ENCODE peak calls at places on chromosomes 6 and 20, in five cellular contexts. O is foreskin fibroblast; N is CD8-positive, alpha-beta T cell; Q is fibroblast of pulmonary artery; V is H1. T is an unnamed sample.
A peak's percentile ranks its signal among the peaks of the same experiment; 100 is the strongest.

GRCh38 chr6:149213829-149214228 is 103.7 kb upstream of the TAB2 start:
- DNase-seq in Q (peak; percentile 25), O (no peak), V (no peak), N (no peak), T (no peak)

GRCh38 chr6:45724027-45724426 is 291.6 kb downstream of the CLIC5 start:
- DNase-seq in O (no peak), N (no peak), V (no peak), Q (no peak), T (no peak)

GRCh38 chr20:23145281-23145700 is 59.2 kb upstream of the CD93 start:
- DNase-seq in O (peak; percentile 98), Q (peak; percentile 80), V (no peak), N (no peak), T (peak; percentile 22)

GRCh38 chr6:56794421-56794820 is 151.7 kb upstream of the DST start:
- DNase-seq in O (no peak), Q (no peak), V (peak; percentile 58), N (no peak), T (peak; percentile 13)

GRCh38 chr6:27505209-27506027 is 32.5 kb upstream of the ZNF184 start:
- DNase-seq in V (peak; percentile 78), Q (peak; percentile 48), N (peak; percentile 27), O (peak; percentile 24), T (peak; percentile 26)

GRCh38 chr6:169246445-169246844 is 7.2 kb downstream of the THBS2 start:
- DNase-seq in O (no peak), N (no peak), Q (no peak), V (no peak), T (no peak)

GRCh38 chr20:9789136-9789535 is 49.7 kb downstream of the PAK5 start:
- DNase-seq in V (no peak), Q (no peak), O (no peak), N (no peak), T (no peak)

GRCh38 chr6:121522265-121522664 is 86.8 kb downstream of the GJA1 start:
- DNase-seq in N (no peak), V (no peak), O (peak; percentile 97), Q (peak; percentile 98), T (peak; percentile 94)

GRCh38 chr6:64589961-64590360 is 954.4 kb downstream of the PHF3 start:
- DNase-seq in O (no peak), Q (no peak), N (no peak), V (no peak), T (no peak)

GRCh38 chr6:15569035-15569995 is 93.5 kb downstream of the DTNBP1 start:
- DNase-seq in V (no peak), N (no peak), O (no peak), Q (no peak), T (no peak)

GRCh38 chr6:16811277-16811979 is 50.2 kb upstream of the ATXN1 start:
- DNase-seq in Q (no peak), V (no peak), N (no peak), O (no peak), T (no peak)

GRCh38 chr20:34626978-34627377 is 49.9 kb downstream of the PIGU start:
- DNase-seq in O (no peak), Q (no peak), N (no peak), V (no peak), T (no peak)

GRCh38 chr6:5287205-5287965 is 26.1 kb downstream of the FARS2 start:
- DNase-seq in Q (peak; percentile 69), V (no peak), N (no peak), O (peak; percentile 68), T (peak; percentile 71)

GRCh38 chr6:107444277-107444676 is 15.1 kb downstream of the PDSS2 start:
- DNase-seq in V (no peak), N (no peak), Q (no peak), O (no peak), T (peak; percentile 24)

GRCh38 chr6:40715501-40716403 is 128.6 kb upstream of the LRFN2 start:
- DNase-seq in O (no peak), Q (no peak), V (no peak), N (no peak), T (no peak)

GRCh38 chr6:118589186-118589585 is 41.1 kb downstream of the PLN start:
- DNase-seq in V (no peak), N (no peak), Q (peak; percentile 38), O (peak; percentile 21), T (no peak)

GRCh38 chr6:88177961-88178464 is 11.9 kb upstream of the CNR1 start:
- DNase-seq in V (no peak), O (no peak), N (no peak), Q (peak; percentile 30), T (peak; percentile 52)

GRCh38 chr20:61575151-61575937 is 323.3 kb downstream of the CDH4 start:
- DNase-seq in O (no peak), V (no peak), Q (no peak), N (no peak), T (no peak)

GRCh38 chr6:1502041-1502440 is 107.7 kb upstream of the FOXC1 start:
- DNase-seq in N (no peak), Q (peak; percentile 23), O (peak; percentile 74), V (no peak), T (no peak)

GRCh38 chr6:125994659-125995488 is 8.5 kb downstream of the TRMT11 start:
- DNase-seq in O (no peak), N (no peak), Q (no peak), V (no peak), T (no peak)

GRCh38 chr6:115554060-115554459 is 506.6 kb downstream of the FRK start:
- DNase-seq in O (no peak), Q (no peak), V (no peak), N (no peak), T (no peak)